ENCODE peak calls at places on chromosomes 4 and X, in seven cellular contexts. K is iPS-NIHi11; W is stimulated activated CD8-positive, alpha-beta memory T cell treated with anti-CD3 and anti-CD28 coated beads, Interleukin-12 subunit alpha, Interleukin-12 subunit beta, amount 100 ng/mL, for 4 hours; S is nucleus accumbens; R is GM20000; J is HTR-8/SVneo; C is activated CD4-positive, alpha-beta T cell treated with anti-CD3 and anti-CD28 coated beads for 36 hours. M is an unnamed sample.

GRCh38 chr4:42150653-42151567 is 1.5 kb downstream of the BEND4 start:
- DNase-seq in S (no peak), J (no peak), R (peak; percentile 71), W (no peak), C (no peak), K (no peak), M (no peak)

GRCh38 chrX:100994352-100995281 is 25.1 kb downstream of the ARL13A start:
- DNase-seq in C (peak; percentile 38), J (peak; percentile 10), S (no peak), W (no peak), R (no peak), K (no peak), M (no peak)

GRCh38 chrX:11770320-11770719 is 12.3 kb downstream of the MSL3 start:
- DNase-seq in R (peak; percentile 41), J (peak; percentile 48), K (peak; percentile 48), S (no peak), C (peak; percentile 61), W (no peak), M (no peak)

GRCh38 chr4:15506464-15506863 is 36.8 kb downstream of the CC2D2A start:
- DNase-seq in W (no peak), S (no peak), K (no peak), J (no peak), R (no peak), C (no peak), M (no peak)

GRCh38 chrX:76454456-76454927 is 27.0 kb downstream of the MAGEE1 start:
- DNase-seq in K (peak; percentile 48), C (no peak), J (no peak), W (no peak), S (no peak), R (peak; percentile 5), M (no peak)

GRCh38 chrX:8233091-8233490 is 62.0 kb upstream of the VCX2 start:
- DNase-seq in S (no peak), R (no peak), C (no peak), J (no peak), W (no peak), K (no peak), M (no peak)

GRCh38 chrX:93538575-93538974 is 134.8 kb downstream of the NAP1L3 start:
- DNase-seq in S (no peak), W (no peak), R (no peak), C (no peak), K (peak; percentile 13), J (no peak), M (no peak)

GRCh38 chrX:36867143-36867542 is 141.0 kb upstream of the FAM47C start:
- DNase-seq in R (peak; percentile 2), S (no peak), K (peak; percentile 6), W (no peak), C (no peak), J (no peak), M (no peak)

GRCh38 chrX:20594985-20595384 is 328.3 kb upstream of the RPS6KA3 start:
- DNase-seq in S (no peak), R (no peak), C (no peak), J (no peak), W (no peak), K (peak; percentile 19), M (no peak)

GRCh38 chrX:18674417-18674787 is 2.5 kb upstream of the RS1 start:
- DNase-seq in K (peak; percentile 48), S (no peak), C (peak; percentile 33), W (no peak), J (no peak), R (peak; percentile 9), M (no peak)

GRCh38 chr4:33924239-33924638 is 2320.1 kb downstream of the ARAP2 start:
- DNase-seq in J (no peak), W (no peak), R (no peak), C (no peak), S (no peak), K (peak; percentile 3), M (no peak)

GRCh38 chr4:105281016-105281415 is 134.3 kb downstream of the TET2 start:
- DNase-seq in J (no peak), C (no peak), K (no peak), S (no peak), W (no peak), R (no peak), M (no peak)

GRCh38 chr4:119525005-119525749 is 103.4 kb downstream of the PDE5A start:
- DNase-seq in S (no peak), R (no peak), W (no peak), K (no peak), C (no peak), J (peak; percentile 15), M (peak; percentile 78)

GRCh38 chrX:155225774-155226173 is 9.5 kb downstream of the VBP1 start:
- DNase-seq in R (no peak), C (no peak), S (no peak), K (no peak), J (no peak), W (no peak), M (no peak)

GRCh38 chr4:40466789-40467188 is 131.7 kb downstream of the CHRNA9 start:
- DNase-seq in J (no peak), R (peak; percentile 6), K (no peak), W (no peak), C (no peak), S (no peak), M (no peak)

GRCh38 chrX:55135171-55135570 is 46.4 kb downstream of the PAGE2 start:
- DNase-seq in J (peak; percentile 2), W (no peak), S (no peak), R (no peak), C (peak; percentile 54), K (peak; percentile 7), M (peak; percentile 0)

GRCh38 chr4:89509708-89510269 is 202.2 kb upstream of the GPRIN3 start:
- DNase-seq in S (no peak), J (no peak), R (peak; percentile 48), W (no peak), K (no peak), C (peak; percentile 26), M (no peak)

GRCh38 chr4:164551713-164552040 is 202.3 kb upstream of the SMIM31 start:
- DNase-seq in R (no peak), K (no peak), J (no peak), W (no peak), S (no peak), C (no peak), M (no peak)

GRCh38 chr4:184955636-184956035 is 62.7 kb upstream of the HELT start:
- DNase-seq in S (no peak), W (no peak), C (no peak), R (peak; percentile 58), K (no peak), J (no peak), M (no peak)

GRCh38 chrX:84363054-84363453 is 139.2 kb downstream of the HDX start:
- DNase-seq in K (no peak), S (no peak), R (no peak), J (no peak), C (no peak), W (no peak), M (no peak)

GRCh38 chr4:16199132-16199531 is 27.1 kb downstream of the TAPT1 start:
- DNase-seq in R (no peak), W (no peak), K (no peak), C (no peak), S (no peak), J (no peak), M (no peak)

GRCh38 chr4:16289872-16290554 is 63.7 kb upstream of the TAPT1 start:
- DNase-seq in W (no peak), C (no peak), S (no peak), J (peak; percentile 19), R (peak; percentile 36), K (peak; percentile 50), M (peak; percentile 22)

GRCh38 chr4:31089815-31090214 is 369.6 kb downstream of the PCDH7 start:
- DNase-seq in J (no peak), S (no peak), W (no peak), R (no peak), C (no peak), K (peak; percentile 29), M (no peak)

GRCh38 chr4:41598580-41598979 is 60.6 kb downstream of the LIMCH1 start:
- DNase-seq in J (no peak), R (no peak), S (no peak), K (no peak), W (no peak), C (no peak), M (no peak)

GRCh38 chr4:101279377-101279871 is 67.9 kb downstream of the PPP3CA start:
- DNase-seq in K (no peak), S (no peak), W (no peak), J (no peak), R (peak; percentile 7), C (peak; percentile 30), M (peak; percentile 97)

GRCh38 chr4:11471613-11472012 is 42.9 kb upstream of the HS3ST1 start:
- DNase-seq in W (peak; percentile 13), C (peak; percentile 67), K (no peak), S (no peak), J (no peak), R (peak; percentile 16), M (no peak)

GRCh38 chr4:140504261-140504660 is 6.2 kb upstream of the MGAT4D start:
- DNase-seq in S (no peak), K (no peak), J (no peak), C (no peak), R (no peak), W (no peak), M (no peak)

GRCh38 chrX:40278340-40279090 is 180.8 kb upstream of the BCOR start:
- DNase-seq in W (peak; percentile 41), J (no peak), K (no peak), C (peak; percentile 71), S (no peak), R (no peak), M (no peak)